ENCODE peak calls at places on chromosomes 3 and 15, in five cellular contexts. Z is SK-N-SH; Y is stomach; W is left ventricle myocardium inferior; E is CD8-positive, alpha-beta T cell. C is an unnamed sample.

GRCh38 chr3:158768361-158768787 is 33.5 kb upstream of the MFSD1 start:
- DNase-seq in Z (no peak), E (no peak), W (peak; percentile 76), Y (peak; percentile 41), C (no peak)

GRCh38 chr3:174858353-174858752 is 781 bp upstream of the NAALADL2 start:
- DNase-seq in Y (no peak), W (no peak), Z (no peak), E (no peak), C (no peak)

GRCh38 chr3:124688580-124689454 is 41.4 kb upstream of the UMPS start:
- DNase-seq in Z (peak; percentile 78), E (peak; percentile 59), W (peak; percentile 66), Y (peak; percentile 85), C (peak; percentile 77)

GRCh38 chr3:66038726-66039589 is at the start of gene MAGI1:
- DNase-seq in Z (peak; percentile 98), Y (peak; percentile 92), W (peak; percentile 87), E (no peak), C (peak; percentile 94)

GRCh38 chr3:9311265-9311664 is 51.6 kb upstream of the THUMPD3 start:
- DNase-seq in E (no peak), W (no peak), Z (no peak), Y (no peak), C (no peak)

GRCh38 chr15:74316116-74316515 is 51.3 kb downstream of the CYP11A1 start:
- DNase-seq in E (no peak), Y (no peak), W (peak; percentile 36), Z (no peak), C (no peak)

GRCh38 chr3:119912220-119912619 is 130.3 kb downstream of the NR1I2 start:
- DNase-seq in Y (no peak), Z (no peak), W (no peak), E (no peak), C (no peak)

GRCh38 chr3:63387568-63387967 is 109.5 kb downstream of the SYNPR start:
- DNase-seq in W (no peak), Z (no peak), E (no peak), Y (no peak), C (no peak)

GRCh38 chr15:35458176-35458856 is 87.6 kb downstream of the DPH6 start:
- DNase-seq in Z (no peak), Y (no peak), E (no peak), W (no peak), C (no peak)

GRCh38 chr3:140505256-140505655 is 172.6 kb upstream of the TRIM42 start:
- DNase-seq in Z (peak; percentile 41), E (no peak), Y (no peak), W (no peak), C (no peak)

GRCh38 chr3:194072691-194073279 is 63.2 kb upstream of the HES1 start:
- DNase-seq in W (no peak), Z (no peak), E (no peak), Y (no peak), C (no peak)
- TF ChIP-seq CTCF in W (no peak), Z (no peak), E (no peak), Y (no peak), C (no peak)

GRCh38 chr3:55402886-55403605 is 84.1 kb downstream of the WNT5A start:
- DNase-seq in Z (no peak), E (no peak), Y (no peak), W (no peak), C (no peak)
- H3K27ac ChIP-seq in Z (no peak overlapping the region), E (no peak overlapping the region), Y (no peak overlapping the region), W (no peak overlapping the region), C (no peak overlapping the region)

DNA sequence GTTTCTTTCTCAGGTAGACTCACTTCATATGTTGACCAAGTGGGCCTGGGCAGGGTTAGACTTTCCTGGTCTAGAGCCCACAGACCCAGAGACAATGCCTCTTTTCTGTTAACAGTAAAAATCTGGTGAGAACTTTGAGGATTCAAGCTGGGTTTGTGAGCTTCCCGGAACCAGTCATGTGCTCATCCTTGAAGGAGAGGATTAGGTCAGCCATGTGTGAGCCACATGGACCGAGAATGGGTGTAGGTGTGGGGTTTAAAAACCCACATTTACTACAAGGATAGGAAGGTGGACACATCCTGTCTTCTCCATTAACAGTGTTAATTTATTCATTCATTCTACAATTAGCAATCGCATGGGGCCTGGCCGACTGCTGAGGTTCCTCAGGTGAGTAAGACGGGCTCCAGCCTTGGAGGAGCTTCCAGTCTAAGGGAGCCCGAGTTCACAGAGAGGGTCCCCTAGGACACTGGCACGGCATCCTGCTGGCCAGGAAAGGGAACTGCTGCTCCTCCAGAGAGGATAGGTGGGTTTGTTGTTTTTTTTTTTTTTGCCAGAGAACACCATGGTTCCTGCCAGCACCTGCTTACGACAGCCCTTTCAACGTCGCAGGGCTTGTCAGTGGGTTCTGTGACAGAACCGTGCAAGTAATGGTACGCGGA is 69.0 kb downstream of the SQOR start:
- DNase-seq in Z (no peak), Y (no peak), W (no peak), E (no peak), C (no peak)
- H3K4me3 ChIP-seq in Z (no peak overlapping the region), Y (peak overlapping the region; percentile 53), W (peak overlapping the region; percentile 65), E (peak overlapping the region; percentile 79), C (no peak overlapping the region)

GRCh38 chr15:100910119-100910518 is 9.0 kb upstream of the LRRK1 start:
- DNase-seq in E (no peak), Y (no peak), Z (no peak), W (no peak), C (no peak)
- TF ChIP-seq CTCF in E (no peak), Y (no peak), Z (no peak), W (peak; percentile 22), C (peak; percentile 38)

DNA sequence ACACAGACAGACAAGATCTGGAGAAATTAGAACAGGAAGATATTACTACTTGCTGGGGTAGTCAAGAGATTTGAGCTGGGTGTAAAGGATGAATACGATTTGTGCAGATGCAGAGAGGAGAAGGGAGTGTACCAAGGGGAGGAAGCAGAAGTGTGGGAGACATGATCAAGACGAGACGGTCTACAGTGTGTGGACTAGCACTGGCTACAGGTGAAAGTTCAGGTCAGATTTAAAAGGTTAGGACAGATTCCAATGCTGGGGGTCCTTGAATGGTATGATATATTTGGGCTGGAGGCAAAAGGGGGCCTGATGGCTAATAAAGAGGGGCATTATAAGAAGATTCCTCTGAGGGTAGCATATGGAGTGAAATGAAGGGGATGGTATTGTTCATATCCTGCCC is 12.1 kb downstream of the LDHAL6B start:
- DNase-seq in Y (no peak), Z (no peak), E (no peak), W (no peak), C (no peak)
- H3K27ac ChIP-seq in Y (no peak overlapping the region), Z (no peak overlapping the region), E (no peak overlapping the region), W (no peak overlapping the region), C (no peak overlapping the region)

GRCh38 chr15:89105147-89105546 is 16.9 kb downstream of the ABHD2 start:
- DNase-seq in Z (no peak), Y (no peak), E (no peak), W (no peak), C (no peak)
- H3K4me3 ChIP-seq in Z (no peak overlapping the region), Y (no peak overlapping the region), E (no peak overlapping the region), W (peak overlapping the region; percentile 56), C (no peak overlapping the region)

GRCh38 chr15:60183366-60183765 is 179.3 kb downstream of the FOXB1 start:
- DNase-seq in Y (no peak), E (no peak), W (no peak), Z (no peak), C (no peak)

GRCh38 chr15:60184579-60184978 is 180.5 kb downstream of the FOXB1 start:
- DNase-seq in W (no peak), Z (no peak), E (no peak), Y (no peak), C (no peak)

GRCh38 chr15:60179786-60180391 is 175.8 kb downstream of the FOXB1 start:
- DNase-seq in Y (no peak), Z (peak; percentile 26), W (no peak), E (peak; percentile 3), C (peak; percentile 33)
- TF ChIP-seq CTCF in Y (peak; percentile 67), Z (peak; percentile 88), W (peak; percentile 83), E (peak; percentile 94), C (peak; percentile 63)

C was measured in WERI-Rb-1.